ENCODE peak calls at places on chromosomes 12 and 14, in ten cellular contexts. One of them, this sample, is unnamed.

GRCh38 chr12:111942557-111942956 is 70.4 kb downstream of the TMEM116 start:
- DNase-seq in esophagus squamous epithelium: no peak
- DNase-seq in AG04450: peak; percentile 79
- DNase-seq in naive thymus-derived CD4-positive, alpha-beta T cell: no peak
- DNase-seq in ovary: no peak
- DNase-seq in HCT116: no peak
- DNase-seq in H9: no peak
- DNase-seq in keratinocyte: peak; percentile 1
- DNase-seq in CD4-positive, alpha-beta memory T cell: no peak
- DNase-seq in body of pancreas: peak; percentile 3
- DNase-seq in this sample: peak; percentile 71

GRCh38 chr12:66379613-66380012 is 77.3 kb downstream of the HELB start:
- DNase-seq in ovary: no peak
- DNase-seq in AG04450: no peak
- DNase-seq in CD4-positive, alpha-beta memory T cell: no peak
- DNase-seq in keratinocyte: no peak
- DNase-seq in esophagus squamous epithelium: no peak
- DNase-seq in body of pancreas: no peak
- DNase-seq in naive thymus-derived CD4-positive, alpha-beta T cell: no peak
- DNase-seq in HCT116: no peak
- DNase-seq in H9: no peak
- DNase-seq in this sample: no peak

GRCh38 chr14:70664698-70665447 is 23.2 kb downstream of the TTC9 start:
- DNase-seq in keratinocyte: no peak
- DNase-seq in esophagus squamous epithelium: no peak
- DNase-seq in naive thymus-derived CD4-positive, alpha-beta T cell: no peak
- DNase-seq in HCT116: no peak
- DNase-seq in ovary: no peak
- DNase-seq in CD4-positive, alpha-beta memory T cell: no peak
- DNase-seq in body of pancreas: no peak
- DNase-seq in AG04450: no peak
- DNase-seq in H9: no peak
- DNase-seq in this sample: no peak

GRCh38 chr12:2845280-2845679 is 10.4 kb upstream of the NRIP2 start:
- DNase-seq in CD4-positive, alpha-beta memory T cell: no peak
- DNase-seq in naive thymus-derived CD4-positive, alpha-beta T cell: no peak
- DNase-seq in ovary: peak; percentile 67
- DNase-seq in H9: no peak
- DNase-seq in keratinocyte: no peak
- DNase-seq in AG04450: no peak
- DNase-seq in HCT116: no peak
- DNase-seq in body of pancreas: no peak
- DNase-seq in esophagus squamous epithelium: no peak
- DNase-seq in this sample: no peak

GRCh38 chr14:95104911-95105310 is 52.4 kb downstream of the DICER1 start:
- DNase-seq in AG04450: no peak
- DNase-seq in H9: no peak
- DNase-seq in keratinocyte: no peak
- DNase-seq in ovary: no peak
- DNase-seq in body of pancreas: no peak
- DNase-seq in CD4-positive, alpha-beta memory T cell: no peak
- DNase-seq in naive thymus-derived CD4-positive, alpha-beta T cell: no peak
- DNase-seq in esophagus squamous epithelium: no peak
- DNase-seq in HCT116: no peak
- DNase-seq in this sample: no peak

GRCh38 chr12:16165506-16165905 is 112.0 kb downstream of the SLC15A5 start:
- DNase-seq in body of pancreas: peak; percentile 49
- DNase-seq in esophagus squamous epithelium: no peak
- DNase-seq in naive thymus-derived CD4-positive, alpha-beta T cell: no peak
- DNase-seq in CD4-positive, alpha-beta memory T cell: no peak
- DNase-seq in HCT116: peak; percentile 27
- DNase-seq in keratinocyte: no peak
- DNase-seq in AG04450: peak; percentile 2
- DNase-seq in ovary: no peak
- DNase-seq in H9: peak; percentile 39
- DNase-seq in this sample: no peak

GRCh38 chr14:69354383-69355154 is 43.5 kb downstream of the ERH start:
- DNase-seq in naive thymus-derived CD4-positive, alpha-beta T cell: no peak
- DNase-seq in CD4-positive, alpha-beta memory T cell: peak; percentile 42
- DNase-seq in AG04450: no peak
- DNase-seq in ovary: no peak
- DNase-seq in body of pancreas: no peak
- DNase-seq in keratinocyte: no peak
- DNase-seq in H9: no peak
- DNase-seq in HCT116: no peak
- DNase-seq in esophagus squamous epithelium: no peak
- DNase-seq in this sample: peak; percentile 12

GRCh38 chr12:94832780-94833760 is 170.4 kb downstream of the NDUFA12 start:
- DNase-seq in ovary: peak; percentile 17
- DNase-seq in naive thymus-derived CD4-positive, alpha-beta T cell: no peak
- DNase-seq in H9: peak; percentile 76
- DNase-seq in AG04450: no peak
- DNase-seq in HCT116: no peak
- DNase-seq in keratinocyte: no peak
- DNase-seq in CD4-positive, alpha-beta memory T cell: no peak
- DNase-seq in esophagus squamous epithelium: no peak
- DNase-seq in body of pancreas: peak; percentile 13
- DNase-seq in this sample: no peak

GRCh38 chr12:79844693-79845092 is 90.2 kb downstream of the PPP1R12A start:
- DNase-seq in body of pancreas: no peak
- DNase-seq in H9: peak; percentile 50
- DNase-seq in HCT116: peak; percentile 71
- DNase-seq in esophagus squamous epithelium: no peak
- DNase-seq in keratinocyte: peak; percentile 33
- DNase-seq in ovary: no peak
- DNase-seq in CD4-positive, alpha-beta memory T cell: no peak
- DNase-seq in AG04450: peak; percentile 45
- DNase-seq in naive thymus-derived CD4-positive, alpha-beta T cell: no peak
- DNase-seq in this sample: no peak

GRCh38 chr12:68067762-68068376 is 78.6 kb downstream of the IFNG-AS1 start:
- DNase-seq in naive thymus-derived CD4-positive, alpha-beta T cell: no peak
- DNase-seq in AG04450: no peak
- DNase-seq in H9: no peak
- DNase-seq in ovary: no peak
- DNase-seq in keratinocyte: no peak
- DNase-seq in esophagus squamous epithelium: no peak
- DNase-seq in HCT116: peak; percentile 6
- DNase-seq in body of pancreas: no peak
- DNase-seq in CD4-positive, alpha-beta memory T cell: no peak
- DNase-seq in this sample: no peak

DNA sequence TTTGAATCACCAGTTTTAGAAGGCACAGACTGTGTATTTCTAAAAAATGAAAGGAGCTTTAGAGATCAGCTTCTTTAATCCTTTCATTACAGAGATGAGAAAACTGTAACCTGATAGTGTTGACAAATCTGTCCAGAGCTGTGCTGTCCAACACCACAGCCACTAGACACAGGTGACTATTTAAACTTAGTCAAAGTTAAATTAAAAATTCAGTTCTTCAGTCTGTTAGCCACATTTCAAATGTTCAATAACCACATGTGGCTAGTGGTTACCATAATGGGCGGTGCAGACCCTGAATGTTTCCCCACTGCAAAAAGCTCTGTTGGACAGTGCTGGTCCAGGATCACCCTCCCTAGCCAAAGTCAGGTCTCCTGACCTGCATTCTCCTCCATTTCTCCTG is 21.6 kb downstream of the DAD1 start:
- DNase-seq in ovary: no peak
- DNase-seq in naive thymus-derived CD4-positive, alpha-beta T cell: no peak
- DNase-seq in CD4-positive, alpha-beta memory T cell: no peak
- DNase-seq in AG04450: no peak
- DNase-seq in keratinocyte: no peak
- DNase-seq in H9: no peak
- DNase-seq in esophagus squamous epithelium: no peak
- DNase-seq in HCT116: no peak
- DNase-seq in body of pancreas: no peak
- DNase-seq in this sample: no peak
- H3K27ac ChIP-seq in ovary: no peak overlapping the region
- H3K27ac ChIP-seq in naive thymus-derived CD4-positive, alpha-beta T cell: peak overlapping the region; percentile 85
- H3K27ac ChIP-seq in CD4-positive, alpha-beta memory T cell: peak overlapping the region; percentile 82
- H3K27ac ChIP-seq in AG04450: no peak overlapping the region
- H3K27ac ChIP-seq in keratinocyte: no peak overlapping the region
- H3K27ac ChIP-seq in H9: no peak overlapping the region
- H3K27ac ChIP-seq in esophagus squamous epithelium: peak overlapping the region; percentile 71
- H3K27ac ChIP-seq in HCT116: no peak overlapping the region
- H3K27ac ChIP-seq in body of pancreas: no peak overlapping the region
- H3K27ac ChIP-seq in this sample: no peak overlapping the region

GRCh38 chr12:116263844-116264243 is 13.6 kb downstream of the MED13L start:
- DNase-seq in naive thymus-derived CD4-positive, alpha-beta T cell: no peak
- DNase-seq in ovary: no peak
- DNase-seq in HCT116: no peak
- DNase-seq in body of pancreas: no peak
- DNase-seq in keratinocyte: no peak
- DNase-seq in CD4-positive, alpha-beta memory T cell: no peak
- DNase-seq in esophagus squamous epithelium: no peak
- DNase-seq in AG04450: no peak
- DNase-seq in H9: no peak
- DNase-seq in this sample: no peak

GRCh38 chr12:116261525-116262100 is 15.9 kb downstream of the MED13L start:
- DNase-seq in H9: no peak
- DNase-seq in esophagus squamous epithelium: no peak
- DNase-seq in body of pancreas: no peak
- DNase-seq in AG04450: no peak
- DNase-seq in HCT116: no peak
- DNase-seq in CD4-positive, alpha-beta memory T cell: no peak
- DNase-seq in keratinocyte: no peak
- DNase-seq in naive thymus-derived CD4-positive, alpha-beta T cell: no peak
- DNase-seq in ovary: no peak
- DNase-seq in this sample: no peak

GRCh38 chr12:116264525-116265070 is 12.9 kb downstream of the MED13L start:
- DNase-seq in HCT116: no peak
- DNase-seq in esophagus squamous epithelium: no peak
- DNase-seq in ovary: no peak
- DNase-seq in H9: no peak
- DNase-seq in body of pancreas: no peak
- DNase-seq in keratinocyte: no peak
- DNase-seq in CD4-positive, alpha-beta memory T cell: no peak
- DNase-seq in naive thymus-derived CD4-positive, alpha-beta T cell: no peak
- DNase-seq in AG04450: no peak
- DNase-seq in this sample: no peak

GRCh38 chr12:116262741-116263140 is 14.8 kb downstream of the MED13L start:
- DNase-seq in ovary: no peak
- DNase-seq in body of pancreas: no peak
- DNase-seq in H9: no peak
- DNase-seq in keratinocyte: no peak
- DNase-seq in naive thymus-derived CD4-positive, alpha-beta T cell: no peak
- DNase-seq in AG04450: no peak
- DNase-seq in CD4-positive, alpha-beta memory T cell: no peak
- DNase-seq in esophagus squamous epithelium: no peak
- DNase-seq in HCT116: no peak
- DNase-seq in this sample: no peak

DNA sequence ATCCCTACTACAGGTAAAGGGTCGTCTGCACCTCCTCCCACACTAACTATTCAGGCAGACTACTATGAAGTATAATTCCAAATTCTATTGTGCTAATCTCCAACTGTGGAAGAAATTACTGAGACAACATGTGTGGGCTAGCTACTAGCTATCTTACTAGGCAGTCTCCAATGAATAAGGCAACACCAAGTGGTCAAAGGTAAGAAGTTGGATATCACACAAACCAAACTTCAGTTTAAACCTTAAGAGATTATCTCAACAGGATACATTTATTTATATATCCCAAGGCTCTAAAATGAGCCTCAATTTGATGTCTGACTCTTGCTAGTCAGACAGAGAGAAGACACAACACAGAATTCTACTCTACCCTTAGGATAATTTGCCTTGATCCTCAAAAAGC is 14.1 kb downstream of the MED13L start:
- DNase-seq in AG04450: no peak
- DNase-seq in CD4-positive, alpha-beta memory T cell: no peak
- DNase-seq in ovary: no peak
- DNase-seq in HCT116: no peak
- DNase-seq in H9: no peak
- DNase-seq in body of pancreas: no peak
- DNase-seq in esophagus squamous epithelium: no peak
- DNase-seq in naive thymus-derived CD4-positive, alpha-beta T cell: no peak
- DNase-seq in keratinocyte: no peak
- DNase-seq in this sample: no peak
- H3K27ac ChIP-seq in AG04450: no peak overlapping the region
- H3K27ac ChIP-seq in CD4-positive, alpha-beta memory T cell: no peak overlapping the region
- H3K27ac ChIP-seq in ovary: no peak overlapping the region
- H3K27ac ChIP-seq in HCT116: no peak overlapping the region
- H3K27ac ChIP-seq in H9: no peak overlapping the region
- H3K27ac ChIP-seq in body of pancreas: no peak overlapping the region
- H3K27ac ChIP-seq in esophagus squamous epithelium: no peak overlapping the region
- H3K27ac ChIP-seq in naive thymus-derived CD4-positive, alpha-beta T cell: peak overlapping the region; percentile 6
- H3K27ac ChIP-seq in keratinocyte: no peak overlapping the region
- H3K27ac ChIP-seq in this sample: no peak overlapping the region

GRCh38 chr12:116318738-116319050 is 41.2 kb upstream of the MED13L start:
- DNase-seq in H9: no peak
- DNase-seq in body of pancreas: peak; percentile 25
- DNase-seq in naive thymus-derived CD4-positive, alpha-beta T cell: no peak
- DNase-seq in esophagus squamous epithelium: no peak
- DNase-seq in ovary: peak; percentile 17
- DNase-seq in HCT116: no peak
- DNase-seq in CD4-positive, alpha-beta memory T cell: no peak
- DNase-seq in keratinocyte: no peak
- DNase-seq in AG04450: no peak
- DNase-seq in this sample: peak; percentile 18
- H3K27ac ChIP-seq in H9: no peak overlapping the region
- H3K27ac ChIP-seq in body of pancreas: peak overlapping the region; percentile 18
- H3K27ac ChIP-seq in naive thymus-derived CD4-positive, alpha-beta T cell: no peak overlapping the region
- H3K27ac ChIP-seq in esophagus squamous epithelium: peak overlapping the region; percentile 67
- H3K27ac ChIP-seq in ovary: no peak overlapping the region
- H3K27ac ChIP-seq in HCT116: no peak overlapping the region
- H3K27ac ChIP-seq in CD4-positive, alpha-beta memory T cell: no peak overlapping the region
- H3K27ac ChIP-seq in keratinocyte: peak overlapping the region; percentile 89
- H3K27ac ChIP-seq in AG04450: peak overlapping the region; percentile 68
- H3K27ac ChIP-seq in this sample: peak overlapping the region; percentile 70

GRCh38 chr14:96304956-96305355 is 48.9 kb downstream of the BDKRB1 start:
- DNase-seq in naive thymus-derived CD4-positive, alpha-beta T cell: no peak
- DNase-seq in CD4-positive, alpha-beta memory T cell: no peak
- DNase-seq in H9: peak; percentile 87
- DNase-seq in ovary: no peak
- DNase-seq in AG04450: no peak
- DNase-seq in esophagus squamous epithelium: no peak
- DNase-seq in keratinocyte: no peak
- DNase-seq in HCT116: peak; percentile 4
- DNase-seq in body of pancreas: no peak
- DNase-seq in this sample: no peak

GRCh38 chr14:96309907-96310330 is 53.2 kb downstream of the ATG2B start:
- DNase-seq in HCT116: no peak
- DNase-seq in CD4-positive, alpha-beta memory T cell: no peak
- DNase-seq in H9: no peak
- DNase-seq in body of pancreas: no peak
- DNase-seq in AG04450: no peak
- DNase-seq in ovary: no peak
- DNase-seq in keratinocyte: no peak
- DNase-seq in esophagus squamous epithelium: no peak
- DNase-seq in naive thymus-derived CD4-positive, alpha-beta T cell: no peak
- DNase-seq in this sample: no peak

GRCh38 chr14:96303981-96304380 is 48.0 kb downstream of the BDKRB1 start:
- DNase-seq in HCT116: no peak
- DNase-seq in AG04450: no peak
- DNase-seq in CD4-positive, alpha-beta memory T cell: no peak
- DNase-seq in ovary: no peak
- DNase-seq in esophagus squamous epithelium: no peak
- DNase-seq in naive thymus-derived CD4-positive, alpha-beta T cell: no peak
- DNase-seq in H9: no peak
- DNase-seq in body of pancreas: no peak
- DNase-seq in keratinocyte: no peak
- DNase-seq in this sample: no peak

GRCh38 chr14:96307434-96307833 is 51.4 kb downstream of the BDKRB1 start:
- DNase-seq in H9: no peak
- DNase-seq in HCT116: no peak
- DNase-seq in ovary: no peak
- DNase-seq in body of pancreas: no peak
- DNase-seq in CD4-positive, alpha-beta memory T cell: no peak
- DNase-seq in esophagus squamous epithelium: no peak
- DNase-seq in naive thymus-derived CD4-positive, alpha-beta T cell: no peak
- DNase-seq in keratinocyte: no peak
- DNase-seq in AG04450: no peak
- DNase-seq in this sample: no peak

GRCh38 chr14:96309128-96309906 is 53.3 kb downstream of the BDKRB1 start:
- DNase-seq in naive thymus-derived CD4-positive, alpha-beta T cell: no peak
- DNase-seq in body of pancreas: peak; percentile 64
- DNase-seq in keratinocyte: no peak
- DNase-seq in AG04450: no peak
- DNase-seq in H9: no peak
- DNase-seq in ovary: no peak
- DNase-seq in HCT116: no peak
- DNase-seq in esophagus squamous epithelium: no peak
- DNase-seq in CD4-positive, alpha-beta memory T cell: no peak
- DNase-seq in this sample: no peak
- H3K27ac ChIP-seq in naive thymus-derived CD4-positive, alpha-beta T cell: no peak overlapping the region
- H3K27ac ChIP-seq in body of pancreas: peak overlapping the region; percentile 45
- H3K27ac ChIP-seq in keratinocyte: no peak overlapping the region
- H3K27ac ChIP-seq in AG04450: no peak overlapping the region
- H3K27ac ChIP-seq in H9: no peak overlapping the region
- H3K27ac ChIP-seq in ovary: no peak overlapping the region
- H3K27ac ChIP-seq in HCT116: no peak overlapping the region
- H3K27ac ChIP-seq in esophagus squamous epithelium: no peak overlapping the region
- H3K27ac ChIP-seq in CD4-positive, alpha-beta memory T cell: no peak overlapping the region
- H3K27ac ChIP-seq in this sample: no peak overlapping the region

This sample was measured in epithelial cell of prostate.